ENCODE peak calls at places on chromosomes 12 and 14, in nine cellular contexts. One of them, this sample, is unnamed.

GRCh38 chr14:51419685-51420084 is 179.6 kb downstream of the TMX1 start:
- DNase-seq in cardiac muscle cell: no peak
- DNase-seq in endothelial cell: no peak
- DNase-seq in heart left ventricle: no peak
- DNase-seq in neural progenitor cell: no peak
- DNase-seq in activated CD8-positive, alpha-beta T cell treated with anti-CD3 and anti-CD28 coated beads for 36 hours: peak; percentile 65
- DNase-seq in NB4: peak; percentile 3
- DNase-seq in CD8-positive, alpha-beta T cell: peak; percentile 84
- DNase-seq in bronchial epithelial cell: no peak
- DNase-seq in this sample: no peak

GRCh38 chr14:91394105-91395081 is 23.2 kb downstream of the CCDC88C start:
- DNase-seq in cardiac muscle cell: no peak
- DNase-seq in endothelial cell: no peak
- DNase-seq in heart left ventricle: no peak
- DNase-seq in neural progenitor cell: no peak
- DNase-seq in activated CD8-positive, alpha-beta T cell treated with anti-CD3 and anti-CD28 coated beads for 36 hours: no peak
- DNase-seq in NB4: no peak
- DNase-seq in CD8-positive, alpha-beta T cell: peak; percentile 50
- DNase-seq in bronchial epithelial cell: no peak
- DNase-seq in this sample: no peak

GRCh38 chr12:46005151-46005797 is 14.9 kb upstream of the SCAF11 start:
- DNase-seq in cardiac muscle cell: peak; percentile 42
- DNase-seq in endothelial cell: no peak
- DNase-seq in heart left ventricle: no peak
- DNase-seq in neural progenitor cell: no peak
- DNase-seq in activated CD8-positive, alpha-beta T cell treated with anti-CD3 and anti-CD28 coated beads for 36 hours: no peak
- DNase-seq in NB4: peak; percentile 13
- DNase-seq in CD8-positive, alpha-beta T cell: no peak
- DNase-seq in bronchial epithelial cell: peak; percentile 24
- DNase-seq in this sample: no peak

GRCh38 chr12:57851552-57852186 is 5.1 kb upstream of the CTDSP2 start:
- DNase-seq in cardiac muscle cell: no peak
- DNase-seq in endothelial cell: no peak
- DNase-seq in heart left ventricle: no peak
- DNase-seq in neural progenitor cell: no peak
- DNase-seq in activated CD8-positive, alpha-beta T cell treated with anti-CD3 and anti-CD28 coated beads for 36 hours: no peak
- DNase-seq in NB4: no peak
- DNase-seq in CD8-positive, alpha-beta T cell: no peak
- DNase-seq in bronchial epithelial cell: no peak
- DNase-seq in this sample: no peak

GRCh38 chr14:75482366-75482765 is 39.9 kb upstream of the BATF start:
- DNase-seq in cardiac muscle cell: no peak
- DNase-seq in endothelial cell: no peak
- DNase-seq in heart left ventricle: no peak
- DNase-seq in neural progenitor cell: no peak
- DNase-seq in activated CD8-positive, alpha-beta T cell treated with anti-CD3 and anti-CD28 coated beads for 36 hours: no peak
- DNase-seq in NB4: no peak
- DNase-seq in CD8-positive, alpha-beta T cell: no peak
- DNase-seq in bronchial epithelial cell: no peak
- DNase-seq in this sample: no peak

GRCh38 chr14:23141706-23142467 is 22.8 kb upstream of the CEBPE start:
- DNase-seq in cardiac muscle cell: peak; percentile 90
- DNase-seq in endothelial cell: no peak
- DNase-seq in heart left ventricle: peak; percentile 80
- DNase-seq in neural progenitor cell: no peak
- DNase-seq in activated CD8-positive, alpha-beta T cell treated with anti-CD3 and anti-CD28 coated beads for 36 hours: no peak
- DNase-seq in NB4: no peak
- DNase-seq in CD8-positive, alpha-beta T cell: no peak
- DNase-seq in bronchial epithelial cell: peak; percentile 55
- DNase-seq in this sample: no peak

GRCh38 chr14:99231181-99231849 is 40.7 kb downstream of the BCL11B start:
- DNase-seq in cardiac muscle cell: no peak
- DNase-seq in endothelial cell: no peak
- DNase-seq in heart left ventricle: no peak
- DNase-seq in neural progenitor cell: peak; percentile 50
- DNase-seq in activated CD8-positive, alpha-beta T cell treated with anti-CD3 and anti-CD28 coated beads for 36 hours: no peak
- DNase-seq in NB4: no peak
- DNase-seq in CD8-positive, alpha-beta T cell: no peak
- DNase-seq in bronchial epithelial cell: no peak
- DNase-seq in this sample: no peak

GRCh38 chr12:2391740-2392341 is 339.1 kb downstream of the CACNA1C start:
- DNase-seq in cardiac muscle cell: no peak
- DNase-seq in endothelial cell: no peak
- DNase-seq in heart left ventricle: no peak
- DNase-seq in neural progenitor cell: no peak
- DNase-seq in activated CD8-positive, alpha-beta T cell treated with anti-CD3 and anti-CD28 coated beads for 36 hours: no peak
- DNase-seq in NB4: no peak
- DNase-seq in CD8-positive, alpha-beta T cell: no peak
- DNase-seq in bronchial epithelial cell: no peak
- DNase-seq in this sample: no peak

GRCh38 chr12:111841236-111841749 is 735 bp upstream of the MAPKAPK5 start:
- DNase-seq in cardiac muscle cell: peak; percentile 14
- DNase-seq in endothelial cell: no peak
- DNase-seq in heart left ventricle: no peak
- DNase-seq in neural progenitor cell: no peak
- DNase-seq in activated CD8-positive, alpha-beta T cell treated with anti-CD3 and anti-CD28 coated beads for 36 hours: no peak
- DNase-seq in NB4: no peak
- DNase-seq in CD8-positive, alpha-beta T cell: no peak
- DNase-seq in bronchial epithelial cell: no peak
- DNase-seq in this sample: peak; percentile 37

GRCh38 chr12:51326762-51327439 is 2.9 kb upstream of the BIN2 start:
- DNase-seq in cardiac muscle cell: peak; percentile 94
- DNase-seq in endothelial cell: no peak
- DNase-seq in heart left ventricle: no peak
- DNase-seq in neural progenitor cell: no peak
- DNase-seq in activated CD8-positive, alpha-beta T cell treated with anti-CD3 and anti-CD28 coated beads for 36 hours: no peak
- DNase-seq in NB4: peak; percentile 99
- DNase-seq in CD8-positive, alpha-beta T cell: no peak
- DNase-seq in bronchial epithelial cell: peak; percentile 50
- DNase-seq in this sample: peak; percentile 68

GRCh38 chr12:27840229-27840999 is 60.4 kb upstream of the MANSC4 start:
- DNase-seq in cardiac muscle cell: peak; percentile 32
- DNase-seq in endothelial cell: no peak
- DNase-seq in heart left ventricle: no peak
- DNase-seq in neural progenitor cell: no peak
- DNase-seq in activated CD8-positive, alpha-beta T cell treated with anti-CD3 and anti-CD28 coated beads for 36 hours: no peak
- DNase-seq in NB4: peak; percentile 70
- DNase-seq in CD8-positive, alpha-beta T cell: no peak
- DNase-seq in bronchial epithelial cell: peak; percentile 11
- DNase-seq in this sample: no peak

GRCh38 chr14:91032250-91032649 is 28.2 kb downstream of the RPS6KA5 start:
- DNase-seq in cardiac muscle cell: peak; percentile 8
- DNase-seq in endothelial cell: no peak
- DNase-seq in heart left ventricle: no peak
- DNase-seq in neural progenitor cell: no peak
- DNase-seq in activated CD8-positive, alpha-beta T cell treated with anti-CD3 and anti-CD28 coated beads for 36 hours: no peak
- DNase-seq in NB4: peak; percentile 74
- DNase-seq in CD8-positive, alpha-beta T cell: no peak
- DNase-seq in bronchial epithelial cell: no peak
- DNase-seq in this sample: no peak

GRCh38 chr14:42159138-42159537 is 552.5 kb downstream of the LRFN5 start:
- DNase-seq in cardiac muscle cell: no peak
- DNase-seq in endothelial cell: no peak
- DNase-seq in heart left ventricle: no peak
- DNase-seq in neural progenitor cell: no peak
- DNase-seq in activated CD8-positive, alpha-beta T cell treated with anti-CD3 and anti-CD28 coated beads for 36 hours: no peak
- DNase-seq in NB4: no peak
- DNase-seq in CD8-positive, alpha-beta T cell: no peak
- DNase-seq in bronchial epithelial cell: no peak
- DNase-seq in this sample: no peak

GRCh38 chr12:65022960-65023359 is 98.1 kb downstream of the WIF1 start:
- DNase-seq in cardiac muscle cell: no peak
- DNase-seq in endothelial cell: no peak
- DNase-seq in heart left ventricle: no peak
- DNase-seq in neural progenitor cell: no peak
- DNase-seq in activated CD8-positive, alpha-beta T cell treated with anti-CD3 and anti-CD28 coated beads for 36 hours: no peak
- DNase-seq in NB4: no peak
- DNase-seq in CD8-positive, alpha-beta T cell: no peak
- DNase-seq in bronchial epithelial cell: peak; percentile 53
- DNase-seq in this sample: no peak

DNA sequence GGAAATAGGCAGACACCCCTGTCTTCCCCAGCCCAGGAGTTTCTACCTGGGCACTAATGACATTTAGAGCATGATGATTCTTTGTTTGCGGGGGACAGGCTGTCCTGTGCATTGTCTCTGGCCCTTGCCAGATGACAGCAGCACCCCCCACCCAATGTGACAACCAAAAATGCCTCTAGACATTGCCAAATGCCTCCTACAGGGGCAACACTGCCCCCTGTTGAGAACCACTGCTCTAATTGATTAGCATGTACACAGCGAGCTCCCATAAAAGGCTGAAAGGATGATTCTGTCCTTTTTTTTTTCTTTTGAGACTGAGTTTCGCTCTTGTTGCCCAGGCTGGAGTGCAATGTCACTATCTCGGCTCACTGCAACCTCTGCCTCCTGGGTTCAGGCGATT is 50.5 kb downstream of the MAP1LC3B2 start:
- DNase-seq in cardiac muscle cell: no peak
- DNase-seq in endothelial cell: peak; percentile 50
- DNase-seq in heart left ventricle: no peak
- DNase-seq in neural progenitor cell: peak; percentile 76
- DNase-seq in activated CD8-positive, alpha-beta T cell treated with anti-CD3 and anti-CD28 coated beads for 36 hours: peak; percentile 64
- DNase-seq in NB4: peak; percentile 91
- DNase-seq in CD8-positive, alpha-beta T cell: no peak
- DNase-seq in bronchial epithelial cell: no peak
- DNase-seq in this sample: no peak
- TF ChIP-seq CTCF in cardiac muscle cell: peak; percentile 43
- TF ChIP-seq CTCF in endothelial cell: peak; percentile 32
- TF ChIP-seq CTCF in heart left ventricle: no peak
- TF ChIP-seq CTCF in neural progenitor cell: peak; percentile 60
- TF ChIP-seq CTCF in activated CD8-positive, alpha-beta T cell treated with anti-CD3 and anti-CD28 coated beads for 36 hours: peak; percentile 61
- TF ChIP-seq CTCF in NB4: peak; percentile 84
- TF ChIP-seq CTCF in CD8-positive, alpha-beta T cell: peak; percentile 33
- TF ChIP-seq CTCF in bronchial epithelial cell: peak; percentile 11
- TF ChIP-seq CTCF in this sample: peak; percentile 20

GRCh38 chr14:63544641-63545234 is 1.6 kb upstream of the PPP2R5E start:
- DNase-seq in cardiac muscle cell: peak; percentile 50
- DNase-seq in endothelial cell: no peak
- DNase-seq in heart left ventricle: no peak
- DNase-seq in neural progenitor cell: no peak
- DNase-seq in activated CD8-positive, alpha-beta T cell treated with anti-CD3 and anti-CD28 coated beads for 36 hours: no peak
- DNase-seq in NB4: peak; percentile 34
- DNase-seq in CD8-positive, alpha-beta T cell: no peak
- DNase-seq in bronchial epithelial cell: no peak
- DNase-seq in this sample: no peak
- TF ChIP-seq CTCF in cardiac muscle cell: peak; percentile 65
- TF ChIP-seq CTCF in endothelial cell: no peak
- TF ChIP-seq CTCF in heart left ventricle: peak; percentile 34
- TF ChIP-seq CTCF in neural progenitor cell: peak; percentile 30
- TF ChIP-seq CTCF in activated CD8-positive, alpha-beta T cell treated with anti-CD3 and anti-CD28 coated beads for 36 hours: no peak
- TF ChIP-seq CTCF in NB4: peak; percentile 22
- TF ChIP-seq CTCF in CD8-positive, alpha-beta T cell: no peak
- TF ChIP-seq CTCF in bronchial epithelial cell: peak; percentile 15
- TF ChIP-seq CTCF in this sample: peak; percentile 54

DNA sequence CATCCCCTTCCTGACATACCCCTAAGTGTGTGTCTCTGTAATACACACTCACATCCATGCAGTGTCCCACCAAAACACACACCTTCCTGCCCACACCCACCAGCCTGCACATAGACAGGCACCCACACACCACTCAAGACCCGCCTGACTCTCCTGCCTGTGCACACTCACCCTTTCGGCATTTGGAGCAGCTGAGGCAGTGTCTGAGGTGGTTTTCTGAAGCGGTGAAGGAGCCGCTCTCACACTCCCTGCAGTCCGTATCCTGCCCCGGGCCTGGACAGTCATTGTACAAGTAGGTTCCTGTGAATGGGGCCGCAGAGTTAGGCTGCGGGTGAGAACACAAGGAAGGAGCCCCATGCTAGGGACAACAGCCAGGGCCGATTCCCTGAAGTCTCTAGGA is 8.3 kb downstream of the TNFRSF1A start:
- DNase-seq in cardiac muscle cell: no peak
- DNase-seq in endothelial cell: no peak
- DNase-seq in heart left ventricle: no peak
- DNase-seq in neural progenitor cell: no peak
- DNase-seq in activated CD8-positive, alpha-beta T cell treated with anti-CD3 and anti-CD28 coated beads for 36 hours: peak; percentile 78
- DNase-seq in NB4: no peak
- DNase-seq in CD8-positive, alpha-beta T cell: peak; percentile 47
- DNase-seq in bronchial epithelial cell: peak; percentile 95
- DNase-seq in this sample: no peak
- TF ChIP-seq CTCF in cardiac muscle cell: no peak
- TF ChIP-seq CTCF in endothelial cell: no peak
- TF ChIP-seq CTCF in heart left ventricle: no peak
- TF ChIP-seq CTCF in neural progenitor cell: no peak
- TF ChIP-seq CTCF in activated CD8-positive, alpha-beta T cell treated with anti-CD3 and anti-CD28 coated beads for 36 hours: no peak
- TF ChIP-seq CTCF in NB4: no peak
- TF ChIP-seq CTCF in CD8-positive, alpha-beta T cell: no peak
- TF ChIP-seq CTCF in bronchial epithelial cell: no peak
- TF ChIP-seq CTCF in this sample: no peak

GRCh38 chr14:76844223-76844622 is 18.0 kb downstream of the LRRC74A start:
- DNase-seq in cardiac muscle cell: peak; percentile 79
- DNase-seq in endothelial cell: peak; percentile 61
- DNase-seq in heart left ventricle: peak; percentile 83
- DNase-seq in neural progenitor cell: peak; percentile 18
- DNase-seq in activated CD8-positive, alpha-beta T cell treated with anti-CD3 and anti-CD28 coated beads for 36 hours: peak; percentile 86
- DNase-seq in NB4: peak; percentile 42
- DNase-seq in CD8-positive, alpha-beta T cell: peak; percentile 71
- DNase-seq in bronchial epithelial cell: peak; percentile 45
- DNase-seq in this sample: no peak
- TF ChIP-seq CTCF in cardiac muscle cell: peak; percentile 30
- TF ChIP-seq CTCF in endothelial cell: no peak
- TF ChIP-seq CTCF in heart left ventricle: no peak
- TF ChIP-seq CTCF in neural progenitor cell: no peak
- TF ChIP-seq CTCF in activated CD8-positive, alpha-beta T cell treated with anti-CD3 and anti-CD28 coated beads for 36 hours: peak; percentile 47
- TF ChIP-seq CTCF in NB4: no peak
- TF ChIP-seq CTCF in CD8-positive, alpha-beta T cell: peak; percentile 38
- TF ChIP-seq CTCF in bronchial epithelial cell: no peak
- TF ChIP-seq CTCF in this sample: no peak

DNA sequence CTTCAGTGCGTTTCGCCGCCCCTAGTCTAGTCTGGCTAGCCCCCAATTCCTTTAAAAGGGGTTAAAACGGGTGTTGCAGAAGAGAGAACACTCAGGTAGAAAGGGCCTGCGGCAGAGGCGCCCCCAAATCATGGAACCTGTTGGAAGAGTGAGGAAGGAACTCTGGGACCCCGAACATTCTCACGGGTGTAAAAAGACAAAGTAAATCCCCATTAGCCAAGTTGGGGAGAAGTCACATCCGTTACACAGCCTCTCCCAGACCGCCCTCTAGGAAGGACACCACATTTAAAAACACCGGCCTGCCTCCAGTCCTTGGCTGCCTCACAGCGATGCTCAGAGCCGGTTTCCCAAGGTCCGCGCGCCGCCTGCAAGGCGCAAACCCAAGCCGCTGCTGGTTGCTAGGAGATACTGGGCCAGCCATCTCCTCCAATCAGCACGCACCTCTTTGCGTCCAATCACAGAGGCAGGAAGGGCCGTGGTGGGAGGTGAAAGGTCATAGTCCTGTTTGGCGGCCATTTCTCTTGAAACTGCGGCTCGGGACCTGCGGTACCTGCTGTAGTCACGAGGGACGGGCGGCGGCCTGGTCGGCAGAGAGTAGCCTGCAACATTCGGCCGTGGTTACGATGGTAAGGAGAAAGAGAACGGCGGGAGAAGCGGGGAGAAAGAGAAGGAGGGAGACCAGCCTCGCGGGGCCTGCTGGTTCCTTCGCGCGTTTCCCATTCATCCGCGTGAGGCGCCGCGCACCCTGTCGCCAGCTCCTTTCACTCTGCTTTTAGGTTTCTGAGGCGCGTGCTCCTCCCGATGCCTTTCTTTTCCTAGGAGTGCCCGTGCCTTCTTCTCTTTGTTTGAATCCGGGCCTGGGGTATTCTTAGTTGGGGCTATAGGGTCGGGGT is at the start of gene SNRPF:
- DNase-seq in cardiac muscle cell: peak; percentile 98
- DNase-seq in endothelial cell: peak; percentile 94
- DNase-seq in heart left ventricle: peak; percentile 94
- DNase-seq in neural progenitor cell: peak; percentile 98
- DNase-seq in activated CD8-positive, alpha-beta T cell treated with anti-CD3 and anti-CD28 coated beads for 36 hours: peak; percentile 96
- DNase-seq in NB4: peak; percentile 99
- DNase-seq in CD8-positive, alpha-beta T cell: peak; percentile 92
- DNase-seq in bronchial epithelial cell: peak; percentile 95
- DNase-seq in this sample: peak; percentile 100
- TF ChIP-seq CTCF in cardiac muscle cell: no peak
- TF ChIP-seq CTCF in endothelial cell: no peak
- TF ChIP-seq CTCF in heart left ventricle: no peak
- TF ChIP-seq CTCF in neural progenitor cell: peak; percentile 13
- TF ChIP-seq CTCF in activated CD8-positive, alpha-beta T cell treated with anti-CD3 and anti-CD28 coated beads for 36 hours: no peak
- TF ChIP-seq CTCF in NB4: no peak
- TF ChIP-seq CTCF in CD8-positive, alpha-beta T cell: no peak
- TF ChIP-seq CTCF in bronchial epithelial cell: peak; percentile 29
- TF ChIP-seq CTCF in this sample: peak; percentile 2

This sample was measured in GM10248.